ENCODE peak calls at places on chromosomes 4 and X, in five cellular contexts. P, A, T, E and B are unnamed samples.

GRCh38 chr4:152847376-152847775 is 67.6 kb downstream of the ARFIP1 start:
- DNase-seq in P (no peak), T (no peak), E (no peak), A (no peak), B (no peak)

GRCh38 chr4:172818901-172819300 is 349.7 kb upstream of the GALNT7 start:
- DNase-seq in T (no peak), A (no peak), P (no peak), E (no peak), B (no peak)

GRCh38 chrX:134908235-134908834 is 82.5 kb upstream of the SMIM10 start:
- DNase-seq in A (no peak), P (peak; percentile 46), E (no peak), T (peak; percentile 65), B (peak; percentile 11)

GRCh38 chrX:153992180-153992579 is 19.6 kb downstream of the TMEM187 start:
- DNase-seq in T (no peak), P (no peak), A (no peak), E (no peak), B (no peak)

GRCh38 chr4:162732871-162733270 is 433.8 kb downstream of the NAF1 start:
- DNase-seq in A (no peak), T (no peak), P (peak; percentile 1), E (no peak), B (no peak)

GRCh38 chrX:34891391-34891790 is 51.2 kb upstream of the FAM47B start:
- DNase-seq in P (no peak), E (no peak), T (no peak), A (no peak), B (no peak)

GRCh38 chr4:48766393-48766792 is 13.7 kb downstream of the FRYL start:
- DNase-seq in E (no peak), T (no peak), P (no peak), A (no peak), B (no peak)

GRCh38 chr4:130080872-130081451 is 985.0 kb downstream of the C4orf33 start:
- DNase-seq in E (no peak), T (no peak), P (no peak), A (peak; percentile 13), B (no peak)

GRCh38 chr4:163606885-163607284 is 112.4 kb downstream of the TMA16 start:
- DNase-seq in T (no peak), A (no peak), P (no peak), E (no peak), B (no peak)

GRCh38 chr4:8274772-8275241 is 5.3 kb downstream of the HTRA3 start:
- DNase-seq in P (peak; percentile 96), A (no peak), T (peak; percentile 93), E (peak; percentile 53), B (no peak)

GRCh38 chrX:40158036-40158706 is 60.4 kb upstream of the BCOR start:
- DNase-seq in A (no peak), T (peak; percentile 17), P (no peak), E (no peak), B (peak; percentile 84)

GRCh38 chrX:38220936-38221386 is 290 bp upstream of the SRPX start:
- DNase-seq in P (no peak), A (no peak), E (no peak), T (peak; percentile 25), B (no peak)

GRCh38 chrX:38216642-38217041 is 4.0 kb downstream of the SRPX start:
- DNase-seq in P (no peak), E (no peak), A (no peak), T (no peak), B (no peak)

GRCh38 chrX:38224160-38224559 is 3.5 kb upstream of the SRPX start:
- DNase-seq in P (no peak), T (no peak), A (no peak), E (no peak), B (no peak)

GRCh38 chrX:38221391-38221929 is 789 bp upstream of the SRPX start:
- DNase-seq in T (no peak), P (peak; percentile 51), A (no peak), E (no peak), B (no peak)

GRCh38 chrX:38220024-38220935 is at the start of gene SRPX:
- DNase-seq in P (peak; percentile 68), A (peak; percentile 17), T (peak; percentile 52), E (peak; percentile 29), B (peak; percentile 23)
- TF ChIP-seq CTCF in P (peak; percentile 47), A (peak; percentile 35), T (peak; percentile 44), E (no peak), B (peak; percentile 10)

GRCh38 chr4:186188107-186188506 is 3.3 kb upstream of the CYP4V2 start:
- DNase-seq in A (no peak), P (no peak), E (no peak), T (no peak), B (no peak)

GRCh38 chr4:186192068-186192751 is 843 bp downstream of the CYP4V2 start:
- DNase-seq in T (peak; percentile 48), A (peak; percentile 33), E (peak; percentile 35), P (peak; percentile 53), B (peak; percentile 45)

GRCh38 chr4:186191266-186192067 is at the start of gene CYP4V2:
- DNase-seq in T (peak; percentile 72), E (peak; percentile 87), P (peak; percentile 79), A (peak; percentile 51), B (peak; percentile 96)

GRCh38 chr4:186189656-186190055 is 1.7 kb upstream of the CYP4V2 start:
- DNase-seq in P (no peak), A (no peak), E (no peak), T (no peak), B (no peak)

DNA sequence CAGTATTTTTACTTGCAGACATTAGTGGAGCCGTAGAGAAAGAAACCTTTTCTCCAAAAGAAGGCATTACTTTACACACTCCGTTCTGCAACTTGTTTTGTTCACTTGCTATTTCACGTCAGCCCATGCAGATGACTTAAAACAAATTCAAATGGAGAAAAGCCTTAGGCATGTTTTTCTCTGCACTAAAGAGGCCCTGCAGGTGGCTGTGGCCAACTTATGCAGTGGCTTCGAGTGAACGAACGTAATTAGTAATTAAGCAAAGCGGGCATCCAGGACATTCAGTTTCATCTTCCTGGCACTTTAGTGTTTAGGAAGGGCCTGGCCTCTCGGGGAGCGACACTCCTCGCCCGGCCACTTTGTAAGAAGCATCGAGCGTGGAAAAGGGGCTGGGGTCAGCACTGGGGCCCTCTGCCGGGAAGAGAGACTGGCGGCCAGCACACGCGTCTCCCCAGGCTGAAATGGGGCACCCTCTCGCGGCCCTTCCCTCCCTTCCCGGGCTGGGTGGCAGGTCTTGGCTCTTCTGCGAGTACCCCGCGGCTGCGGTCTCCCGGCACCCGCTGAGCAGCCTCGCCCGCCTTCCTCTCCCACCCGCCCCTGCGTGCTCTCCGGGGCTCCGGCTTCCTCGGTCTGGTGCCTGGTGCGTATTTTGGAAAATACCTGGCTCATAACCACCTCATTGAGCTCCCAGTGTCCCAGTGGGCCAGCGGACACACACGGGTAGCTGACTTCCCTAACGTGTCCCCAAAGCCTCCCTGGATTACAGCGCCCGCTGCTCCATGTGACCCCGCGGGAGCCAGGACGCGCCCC is 706 bp upstream of the CYP4V2 start:
- DNase-seq in E (no peak), P (peak; percentile 10), A (peak; percentile 14), T (no peak), B (peak; percentile 66)
- TF ChIP-seq CTCF in E (no peak), P (peak; percentile 8), A (no peak), T (no peak), B (no peak)

GRCh38 chr4:26410385-26411293 is 79.6 kb downstream of the CCKAR start:
- DNase-seq in E (no peak), T (peak; percentile 63), A (peak; percentile 52), P (peak; percentile 59), B (peak; percentile 39)

GRCh38 chr4:26418850-26419249 is 71.4 kb downstream of the CCKAR start:
- DNase-seq in E (no peak), P (no peak), A (no peak), T (no peak), B (no peak)

GRCh38 chr4:26412381-26413372 is 77.6 kb downstream of the CCKAR start:
- DNase-seq in P (no peak), E (peak; percentile 80), T (no peak), A (no peak), B (no peak)

GRCh38 chr4:26418107-26418506 is 72.2 kb downstream of the CCKAR start:
- DNase-seq in T (peak; percentile 52), E (no peak), P (no peak), A (no peak), B (no peak)

GRCh38 chr4:26413595-26413994 is 76.7 kb downstream of the CCKAR start:
- DNase-seq in T (no peak), P (no peak), A (no peak), E (no peak), B (no peak)
- TF ChIP-seq CTCF in T (no peak), P (no peak), A (no peak), E (no peak), B (no peak)

GRCh38 chr4:1092026-1092982 is 21.1 kb downstream of the RNF212 start:
- DNase-seq in A (no peak), T (no peak), E (no peak), P (no peak), B (no peak)
- TF ChIP-seq CTCF in A (no peak), T (no peak), E (no peak), P (no peak), B (peak; percentile 5)

DNA sequence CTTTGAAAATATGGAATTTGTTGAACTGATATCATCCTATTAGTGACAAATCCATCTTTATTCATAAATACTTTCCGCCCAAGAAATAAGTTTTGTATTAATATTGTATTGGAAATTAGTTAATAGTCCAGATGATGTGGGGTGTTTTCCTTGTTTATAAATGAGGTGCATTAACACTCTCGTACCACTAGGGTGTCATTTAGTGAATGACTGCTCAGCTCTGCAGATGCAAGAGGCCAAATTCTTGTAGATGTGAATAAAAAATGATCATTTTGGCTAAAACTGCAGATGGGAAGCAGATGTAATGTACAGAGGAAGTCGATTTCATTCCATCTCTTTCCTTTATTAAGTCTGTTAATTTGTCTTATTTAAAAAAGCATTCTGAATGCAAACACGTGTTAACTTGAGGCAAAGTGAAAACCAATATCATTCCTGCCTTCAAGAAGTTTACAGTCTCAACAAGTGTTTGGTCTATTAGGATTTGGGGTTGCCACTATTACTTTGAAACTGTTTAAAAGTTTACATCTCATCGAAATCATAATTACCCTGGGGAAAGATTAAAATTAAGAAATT is 108.1 kb downstream of the DHX15 start:
- DNase-seq in T (peak; percentile 18), E (no peak), A (peak; percentile 25), P (peak; percentile 43), B (peak; percentile 56)
- TF ChIP-seq CTCF in T (peak; percentile 43), E (peak; percentile 53), A (peak; percentile 37), P (peak; percentile 71), B (peak; percentile 11)